ENCODE peak calls at places on chromosomes 16 and 17, in eight cellular contexts. Q is tibial artery, A is cardiac muscle cell, R is psoas muscle, X is dorsolateral prefrontal cortex, B is H9, D is pancreas, M is vagina. I is an unnamed sample.

GRCh38 chr17:49497147-49498036 is 2.3 kb downstream of the NGFR start:
- DNase-seq in Q (peak), A (peak), R (peak), X (no peak), B (peak), D (no peak), M (no peak), I (peak)

GRCh38 chr16:55330726-55331647 is 7.0 kb downstream of the IRX6 start:
- DNase-seq in Q (no peak), A (peak), R (no peak), X (no peak), B (peak), D (no peak), M (no peak), I (no peak)

GRCh38 chr17:57360266-57360665 is 103.9 kb downstream of the MSI2 start:
- DNase-seq in Q (no peak), A (no peak), R (no peak), X (no peak), B (no peak), D (no peak), M (no peak), I (no peak)

GRCh38 chr16:84650062-84650991 is 2.0 kb downstream of the KLHL36 start:
- DNase-seq in Q (no peak), A (no peak), R (no peak), X (no peak), B (no peak), D (no peak), M (no peak), I (no peak)

GRCh38 chr17:27778193-27778592 is 22.1 kb downstream of the NOS2 start:
- DNase-seq in Q (no peak), A (no peak), R (no peak), X (no peak), B (no peak), D (no peak), M (no peak), I (no peak)

GRCh38 chr16:66830422-66831404 is at the start of gene NAE1:
- DNase-seq in Q (peak), A (peak), R (peak), X (peak), B (peak), D (peak), M (no peak), I (peak)

GRCh38 chr16:16073884-16074781 is 124.7 kb downstream of the ABCC1 start:
- DNase-seq in Q (no peak), A (peak), R (no peak), X (no peak), B (peak), D (peak), M (no peak), I (no peak)

GRCh38 chr16:83689385-83689831 is 118.4 kb upstream of the HSBP1 start:
- DNase-seq in Q (peak), A (peak), R (no peak), X (no peak), B (no peak), D (no peak), M (no peak), I (no peak)

GRCh38 chr17:82252511-82253178 is 20.9 kb downstream of the CSNK1D start:
- DNase-seq in Q (no peak), A (no peak), R (peak), X (no peak), B (no peak), D (no peak), M (no peak), I (no peak)

GRCh38 chr17:41695954-41696720 is 7.5 kb downstream of the EIF1 start:
- DNase-seq in Q (no peak), A (peak), R (no peak), X (no peak), B (no peak), D (peak), M (no peak), I (peak)

GRCh38 chr17:41730479-41730878 is 4.0 kb downstream of the HAP1 start:
- DNase-seq in Q (no peak), A (no peak), R (no peak), X (no peak), B (no peak), D (no peak), M (no peak), I (no peak)

GRCh38 chr17:9529033-9529748 is 46.4 kb downstream of the STX8 start:
- DNase-seq in Q (no peak), A (no peak), R (no peak), X (no peak), B (no peak), D (no peak), M (no peak), I (no peak)

GRCh38 chr17:4520881-4521600 is 22.4 kb downstream of the SPNS2 start:
- DNase-seq in Q (no peak), A (no peak), R (no peak), X (no peak), B (no peak), D (no peak), M (no peak), I (no peak)

GRCh38 chr17:56810286-56810781 is 23.4 kb downstream of the C17orf67 start:
- DNase-seq in Q (no peak), A (no peak), R (no peak), X (no peak), B (no peak), D (no peak), M (no peak), I (no peak)

GRCh38 chr16:67719778-67720144 is 645 bp upstream of the GFOD2 start:
- DNase-seq in Q (peak), A (peak), R (no peak), X (peak), B (no peak), D (no peak), M (no peak), I (no peak)

GRCh38 chr17:46742539-46743270 is 75.8 kb downstream of the WNT3 start:
- DNase-seq in Q (no peak), A (peak), R (no peak), X (no peak), B (no peak), D (no peak), M (no peak), I (no peak)

GRCh38 chr17:2024572-2025219 is 438 bp downstream of the RTN4RL1 start:
- DNase-seq in Q (no peak), A (no peak), R (peak), X (no peak), B (no peak), D (no peak), M (no peak), I (no peak)

GRCh38 chr16:55480228-55480655 is 1.2 kb downstream of the MMP2 start:
- DNase-seq in Q (peak), A (peak), R (peak), X (peak), B (peak), D (peak), M (no peak), I (peak)

GRCh38 chr17:17866897-17867296 is 30.1 kb upstream of the SREBF1 start:
- DNase-seq in Q (no peak), A (no peak), R (no peak), X (no peak), B (no peak), D (no peak), M (no peak), I (no peak)

GRCh38 chr17:75507712-75508111 is 7.6 kb downstream of the CASKIN2 start:
- DNase-seq in Q (no peak), A (no peak), R (no peak), X (peak), B (no peak), D (no peak), M (no peak), I (no peak)

GRCh38 chr17:83097831-83098230 is 18.4 kb downstream of the METRNL start:
- DNase-seq in Q (no peak), A (no peak), R (no peak), X (no peak), B (no peak), D (no peak), M (no peak), I (no peak)

GRCh38 chr17:79174905-79175856 is 100.6 kb downstream of the ENGASE start:
- DNase-seq in Q (no peak), A (no peak), R (no peak), X (no peak), B (no peak), D (no peak), M (no peak), I (no peak)

GRCh38 chr16:29819506-29819905 is 756 bp upstream of the MVP start:
- DNase-seq in Q (no peak), A (no peak), R (no peak), X (no peak), B (no peak), D (peak), M (no peak), I (no peak)
- H3K27ac ChIP-seq in Q (peak), A (no peak), R (peak), X (no peak), B (no peak), D (no peak), M (peak), I (peak)

DNA sequence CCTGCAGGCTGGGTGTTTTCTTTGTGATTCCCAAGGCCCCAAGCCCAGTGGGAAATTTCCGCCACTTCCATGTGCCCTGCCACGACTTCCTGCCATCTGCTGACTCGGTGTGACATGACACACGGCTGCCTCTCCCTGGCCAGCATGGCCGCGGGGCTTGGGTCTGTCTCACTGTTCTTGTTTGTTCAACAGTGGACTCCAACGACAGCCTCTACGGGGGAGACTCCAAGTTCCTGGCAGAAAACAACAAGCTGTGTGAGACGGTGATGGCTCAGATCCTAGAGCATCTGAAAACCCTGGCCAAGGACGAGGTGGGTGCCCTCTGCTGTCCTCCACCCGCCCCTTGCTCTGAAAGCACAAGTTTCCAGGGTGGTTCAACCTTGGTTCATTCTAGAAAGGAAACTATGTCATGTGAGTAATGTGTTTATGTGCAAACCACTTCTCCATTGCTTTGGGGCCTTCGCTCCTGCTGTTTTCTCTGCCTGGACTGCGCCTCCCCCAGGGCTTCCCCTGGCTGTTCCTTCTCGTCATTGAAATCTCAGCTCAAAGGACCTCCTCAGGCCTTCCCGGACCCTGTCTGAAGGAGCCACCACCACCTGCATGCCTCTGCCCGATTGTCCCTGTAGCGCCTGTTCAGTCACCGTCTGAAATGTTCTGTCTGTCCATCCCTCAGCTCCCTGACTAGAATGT is 26.7 kb downstream of the KNOP1 start:
- DNase-seq in Q (peak), A (no peak), R (no peak), X (peak), B (no peak), D (peak), M (no peak), I (no peak)
- H3K27ac ChIP-seq in Q (no peak), A (no peak), R (peak), X (peak), B (no peak), D (no peak), M (peak), I (peak)

GRCh38 chr16:22030087-22030812 is 22.3 kb downstream of the MOSMO start:
- DNase-seq in Q (no peak), A (no peak), R (no peak), X (no peak), B (no peak), D (no peak), M (no peak), I (no peak)

GRCh38 chr16:22023505-22023904 is 15.6 kb downstream of the MOSMO start:
- DNase-seq in Q (no peak), A (no peak), R (no peak), X (no peak), B (no peak), D (no peak), M (no peak), I (no peak)

GRCh38 chr16:22031483-22032083 is 23.7 kb downstream of the MOSMO start:
- DNase-seq in Q (no peak), A (no peak), R (no peak), X (no peak), B (no peak), D (no peak), M (no peak), I (no peak)

GRCh38 chr16:22029632-22030031 is 21.7 kb downstream of the MOSMO start:
- DNase-seq in Q (no peak), A (no peak), R (no peak), X (no peak), B (no peak), D (no peak), M (no peak), I (no peak)

GRCh38 chr16:22027633-22028032 is 19.7 kb downstream of the MOSMO start:
- DNase-seq in Q (no peak), A (no peak), R (no peak), X (no peak), B (no peak), D (no peak), M (no peak), I (no peak)
- H3K27ac ChIP-seq in Q (no peak), A (no peak), R (no peak), X (no peak), B (no peak), D (no peak), M (peak), I (no peak)

DNA sequence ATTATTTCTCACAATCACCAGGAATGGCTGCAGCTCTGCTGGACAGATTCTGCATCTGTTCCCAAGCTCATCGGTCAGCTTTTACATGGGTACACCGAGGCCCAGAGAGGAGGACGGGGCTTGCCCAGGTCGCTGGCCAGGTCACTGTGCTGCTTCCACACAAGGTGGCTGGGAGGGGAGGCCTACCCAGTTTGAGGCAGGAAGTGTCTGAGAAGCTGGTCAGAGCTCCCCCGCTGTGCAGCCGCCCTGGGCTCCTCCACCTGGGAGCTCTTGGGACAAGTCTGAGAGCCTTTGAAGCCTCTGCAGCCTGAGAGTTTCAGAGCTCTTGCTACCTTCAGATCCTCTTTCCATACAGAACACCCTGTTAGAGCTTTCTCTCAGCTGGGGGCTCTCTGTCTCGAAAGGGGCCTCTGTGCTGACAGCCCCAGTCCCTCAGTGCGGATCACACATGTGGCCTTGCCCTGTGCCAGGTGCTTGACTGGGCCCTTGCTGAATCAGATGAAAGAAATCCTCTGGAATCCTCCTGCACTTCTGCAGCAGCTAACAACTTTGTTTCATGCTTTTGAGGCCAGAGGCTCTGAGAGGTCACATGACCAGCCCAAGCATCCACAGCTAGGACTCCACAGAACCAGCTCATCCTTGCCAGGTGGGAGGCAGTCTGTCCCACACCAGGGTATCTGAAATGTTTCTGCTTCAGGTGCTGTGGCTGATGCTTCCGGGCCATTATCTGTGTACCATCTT is 143.5 kb downstream of the CLEC16A start:
- DNase-seq in Q (no peak), A (no peak), R (no peak), X (no peak), B (peak), D (no peak), M (no peak), I (no peak)
- H3K27ac ChIP-seq in Q (no peak), A (peak), R (no peak), X (no peak), B (no peak), D (no peak), M (no peak), I (peak)

GRCh38 chr17:64200080-64201042 is 62.7 kb downstream of the TEX2 start:
- DNase-seq in Q (no peak), A (no peak), R (no peak), X (no peak), B (no peak), D (no peak), M (no peak), I (no peak)
- H3K27ac ChIP-seq in Q (no peak), A (no peak), R (peak), X (peak), B (no peak), D (no peak), M (no peak), I (no peak)